ENCODE peak calls at places on chromosomes 13 and 19, in ten cellular contexts. V, K, Z, L, M, T, E, F, S and X are unnamed samples.

GRCh38 chr19:39435499-39436349 is at the start of gene RPS16:
- DNase-seq in V (peak), S (peak), Z (peak), F (peak), M (peak), T (peak), K (peak), E (peak), L (peak), X (peak)

GRCh38 chr19:44848036-44848804 is 2.1 kb downstream of the NECTIN2 start:
- DNase-seq in M (no peak), T (no peak), Z (no peak), L (peak), E (no peak), V (no peak), F (peak), K (no peak), S (no peak), X (no peak)

GRCh38 chr13:27978301-27978968 is 9.3 kb upstream of the CDX2 start:
- DNase-seq in E (no peak), S (no peak), V (no peak), L (peak), F (no peak), T (no peak), K (no peak), M (no peak), Z (no peak), X (no peak)

GRCh38 chr19:33355535-33355934 is 18.0 kb upstream of the CEBPG start:
- DNase-seq in V (no peak), Z (no peak), E (no peak), K (no peak), T (no peak), S (no peak), F (no peak), L (no peak), M (no peak), X (no peak)

GRCh38 chr19:46386996-46387712 is 26.2 kb downstream of the CCDC8 start:
- DNase-seq in E (no peak), M (no peak), S (no peak), F (no peak), V (no peak), K (peak), Z (no peak), T (no peak), L (no peak), X (no peak)

GRCh38 chr13:31749929-31750328 is 10.6 kb downstream of the RXFP2 start:
- DNase-seq in K (no peak), V (no peak), E (no peak), L (no peak), Z (no peak), S (no peak), T (no peak), M (peak), F (no peak), X (no peak)

GRCh38 chr19:30870861-30871260 is 478.4 kb downstream of the TSHZ3 start:
- DNase-seq in Z (no peak), E (no peak), T (no peak), K (no peak), L (peak), S (no peak), V (no peak), F (peak), M (no peak), X (peak)

GRCh38 chr19:15330801-15331418 is 1.4 kb downstream of the BRD4 start:
- DNase-seq in M (no peak), K (no peak), T (no peak), L (no peak), V (no peak), E (no peak), S (no peak), Z (no peak), F (no peak), X (no peak)

GRCh38 chr19:41974652-41975051 is 15.5 kb upstream of the RABAC1 start:
- DNase-seq in M (no peak), F (no peak), Z (no peak), L (no peak), T (no peak), K (no peak), S (no peak), E (no peak), V (no peak), X (no peak)

GRCh38 chr13:45119469-45119989 is 781 bp upstream of the GTF2F2 start:
- DNase-seq in E (no peak), F (no peak), S (peak), K (peak), Z (no peak), T (no peak), M (no peak), V (no peak), L (no peak), X (no peak)

GRCh38 chr19:35256566-35256965 is 7.8 kb downstream of the LSR start:
- DNase-seq in L (no peak), V (no peak), M (no peak), F (no peak), E (no peak), T (no peak), Z (no peak), S (no peak), K (no peak), X (no peak)

GRCh38 chr19:28736528-28736927 is 476.4 kb downstream of the UQCRFS1 start:
- DNase-seq in V (no peak), M (no peak), Z (no peak), L (no peak), F (no peak), T (no peak), E (no peak), K (no peak), S (no peak), X (no peak)

GRCh38 chr19:11495481-11495880 is 10.2 kb downstream of the ZNF653 start:
- DNase-seq in S (no peak), V (no peak), E (no peak), K (no peak), Z (no peak), M (no peak), T (no peak), L (no peak), F (no peak), X (no peak)

GRCh38 chr19:6802336-6803035 is 30.0 kb downstream of the VAV1 start:
- DNase-seq in E (peak), V (no peak), K (peak), M (no peak), F (no peak), Z (peak), S (peak), L (no peak), T (no peak), X (no peak)

GRCh38 chr19:51219307-51219706 is 5.6 kb upstream of the CD33 start:
- DNase-seq in F (no peak), T (no peak), L (no peak), M (no peak), Z (no peak), E (no peak), S (no peak), K (no peak), V (no peak), X (no peak)